ENCODE peak calls at places on chromosome 6, in four cellular contexts. X is HFF-Myc, L is lung, P is AG04450. V is an unnamed sample.

GRCh38 chr6:31397901-31398300 is 5.5 kb upstream of the MICA start:
- DNase-seq in X (no peak), L (no peak), P (no peak), V (no peak)

GRCh38 chr6:40556023-40556422 is 31.1 kb downstream of the LRFN2 start:
- DNase-seq in X (no peak), L (no peak), P (no peak), V (no peak)

GRCh38 chr6:111841822-111842221 is 31.4 kb downstream of the FYN start:
- DNase-seq in X (no peak), L (no peak), P (no peak), V (peak; percentile 40)

GRCh38 chr6:162217811-162218450 is 509.6 kb downstream of the PRKN start:
- DNase-seq in X (no peak), L (no peak), P (no peak), V (no peak)

GRCh38 chr6:79134699-79135474 is 56.8 kb upstream of the PHIP start:
- DNase-seq in X (no peak), L (no peak), P (no peak), V (peak; percentile 5)

GRCh38 chr6:107709341-107709740 is 114.8 kb downstream of the SCML4 start:
- DNase-seq in X (no peak), L (no peak), P (no peak), V (no peak)

GRCh38 chr6:103002282-103002681 is 1608.8 kb downstream of the GRIK2 start:
- DNase-seq in X (no peak), L (no peak), P (no peak), V (peak; percentile 68)

GRCh38 chr6:167087857-167088256 is 35.0 kb upstream of the CCR6 start:
- DNase-seq in X (no peak), L (no peak), P (no peak), V (no peak)

GRCh38 chr6:113120577-113121285 is 736.4 kb upstream of the MARCKS start:
- DNase-seq in X (peak; percentile 79), L (no peak), P (no peak), V (peak; percentile 74)

GRCh38 chr6:155061381-155061780 is 66.3 kb downstream of the TIAM2 start:
- DNase-seq in X (no peak), L (no peak), P (no peak), V (no peak)

GRCh38 chr6:158783851-158784250 is 35.3 kb downstream of the EZR start:
- DNase-seq in X (no peak), L (no peak), P (no peak), V (no peak)

GRCh38 chr6:55033021-55033546 is 141.2 kb upstream of the HCRTR2 start:
- DNase-seq in X (no peak), L (no peak), P (no peak), V (no peak)

GRCh38 chr6:43101497-43101896 is 25.4 kb downstream of the PTK7 start:
- DNase-seq in X (no peak), L (no peak), P (no peak), V (no peak)

GRCh38 chr6:47132724-47133123 is 90.6 kb upstream of the ADGRF1 start:
- DNase-seq in X (no peak), L (no peak), P (no peak), V (no peak)

GRCh38 chr6:86715676-86716075 is 221.7 kb upstream of the HTR1E start:
- DNase-seq in X (no peak), L (no peak), P (no peak), V (peak; percentile 84)

GRCh38 chr6:116268589-116269293 is 11.0 kb downstream of the TSPYL1 start:
- DNase-seq in X (peak; percentile 93), L (no peak), P (peak; percentile 65), V (peak; percentile 81)

GRCh38 chr6:10297825-10298224 is 117.0 kb downstream of the TFAP2A start:
- DNase-seq in X (no peak), L (no peak), P (no peak), V (peak; percentile 52)

GRCh38 chr6:46490425-46491200 is 636 bp downstream of the RCAN2 start:
- DNase-seq in X (no peak), L (no peak), P (no peak), V (no peak)

GRCh38 chr6:81985191-81985590 is 232.7 kb upstream of the TENT5A start:
- DNase-seq in X (no peak), L (no peak), P (no peak), V (no peak)

GRCh38 chr6:12751694-12752304 is 35.2 kb downstream of the PHACTR1 start:
- DNase-seq in X (peak; percentile 29), L (peak; percentile 34), P (no peak), V (peak; percentile 70)

GRCh38 chr6:161748535-161749386 is 474.9 kb upstream of the AGPAT4 start:
- DNase-seq in X (no peak), L (no peak), P (no peak), V (peak; percentile 1)

GRCh38 chr6:2634151-2634964 is 116.4 kb downstream of the MYLK4 start:
- DNase-seq in X (peak; percentile 66), L (peak; percentile 84), P (peak; percentile 59), V (peak; percentile 84)

GRCh38 chr6:71107935-71108420 is 151.1 kb upstream of the B3GAT2 start:
- DNase-seq in X (no peak), L (no peak), P (peak; percentile 18), V (peak; percentile 78)

GRCh38 chr6:113719545-113719944 is 137.6 kb upstream of the MARCKS start:
- DNase-seq in X (no peak), L (no peak), P (no peak), V (peak; percentile 70)

GRCh38 chr6:136103763-136104311 is 146.3 kb downstream of the MTFR2 start:
- DNase-seq in X (no peak), L (no peak), P (no peak), V (no peak)

GRCh38 chr6:148565931-148566663 is 180.7 kb upstream of the UST start:
- DNase-seq in X (no peak), L (no peak), P (peak; percentile 75), V (peak; percentile 69)

GRCh38 chr6:43699564-43700186 is 12.1 kb upstream of the MRPS18A start:
- DNase-seq in X (no peak), L (no peak), P (no peak), V (peak; percentile 81)

DNA sequence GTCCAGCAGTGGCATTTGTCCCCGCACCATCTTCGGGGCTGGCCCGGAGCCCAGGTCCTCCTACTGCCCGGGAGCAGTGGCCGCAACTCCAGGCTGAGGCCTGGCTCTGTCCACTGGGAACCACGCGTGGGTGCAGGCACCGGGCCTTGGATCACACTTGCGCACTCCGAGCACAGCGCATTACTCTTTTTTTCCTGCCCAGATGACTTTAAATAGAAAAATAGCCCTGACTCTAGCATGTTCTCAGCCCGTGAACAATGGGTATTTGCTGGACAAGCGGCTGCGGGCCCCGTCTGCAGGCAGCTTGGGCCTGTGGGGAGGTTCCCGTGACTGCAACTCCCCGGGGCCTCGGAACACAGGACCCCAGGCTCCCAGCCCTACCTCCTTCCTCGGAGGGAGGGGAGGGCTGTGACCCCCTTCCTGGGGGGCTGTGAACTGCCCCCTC is 162.2 kb downstream of the TBXT start:
- DNase-seq in X (no peak), L (no peak), P (no peak), V (no peak)
- H3K4me3 ChIP-seq in X (no peak overlapping the region), L (no peak overlapping the region), P (peak overlapping the region; percentile 35), V (no peak overlapping the region)

GRCh38 chr6:89242574-89243330 is 25.6 kb upstream of the GABRR1 start:
- DNase-seq in X (peak; percentile 32), L (no peak), P (peak; percentile 34), V (peak; percentile 63)
- TF ChIP-seq CTCF in X (peak; percentile 26), L (peak; percentile 22), P (peak; percentile 70), V (peak; percentile 66)

GRCh38 chr6:151241853-151242252 is 2.1 kb downstream of the AKAP12 start:
- DNase-seq in X (no peak), L (no peak), P (no peak), V (no peak)

GRCh38 chr6:151239603-151240035 is at the start of gene AKAP12:
- DNase-seq in X (no peak), L (no peak), P (peak; percentile 23), V (peak; percentile 15)

GRCh38 chr6:151240861-151241642 is 1.3 kb downstream of the AKAP12 start:
- DNase-seq in X (peak; percentile 4), L (peak; percentile 41), P (peak; percentile 13), V (peak; percentile 73)

GRCh38 chr6:151240036-151240685 is 394 bp downstream of the AKAP12 start:
- DNase-seq in X (peak; percentile 32), L (peak; percentile 51), P (no peak), V (peak; percentile 29)

GRCh38 chr6:151242420-151242841 is 2.7 kb downstream of the AKAP12 start:
- DNase-seq in X (no peak), L (no peak), P (no peak), V (no peak)
- H3K4me3 ChIP-seq in X (no peak overlapping the region), L (peak overlapping the region; percentile 24), P (no peak overlapping the region), V (no peak overlapping the region)

DNA sequence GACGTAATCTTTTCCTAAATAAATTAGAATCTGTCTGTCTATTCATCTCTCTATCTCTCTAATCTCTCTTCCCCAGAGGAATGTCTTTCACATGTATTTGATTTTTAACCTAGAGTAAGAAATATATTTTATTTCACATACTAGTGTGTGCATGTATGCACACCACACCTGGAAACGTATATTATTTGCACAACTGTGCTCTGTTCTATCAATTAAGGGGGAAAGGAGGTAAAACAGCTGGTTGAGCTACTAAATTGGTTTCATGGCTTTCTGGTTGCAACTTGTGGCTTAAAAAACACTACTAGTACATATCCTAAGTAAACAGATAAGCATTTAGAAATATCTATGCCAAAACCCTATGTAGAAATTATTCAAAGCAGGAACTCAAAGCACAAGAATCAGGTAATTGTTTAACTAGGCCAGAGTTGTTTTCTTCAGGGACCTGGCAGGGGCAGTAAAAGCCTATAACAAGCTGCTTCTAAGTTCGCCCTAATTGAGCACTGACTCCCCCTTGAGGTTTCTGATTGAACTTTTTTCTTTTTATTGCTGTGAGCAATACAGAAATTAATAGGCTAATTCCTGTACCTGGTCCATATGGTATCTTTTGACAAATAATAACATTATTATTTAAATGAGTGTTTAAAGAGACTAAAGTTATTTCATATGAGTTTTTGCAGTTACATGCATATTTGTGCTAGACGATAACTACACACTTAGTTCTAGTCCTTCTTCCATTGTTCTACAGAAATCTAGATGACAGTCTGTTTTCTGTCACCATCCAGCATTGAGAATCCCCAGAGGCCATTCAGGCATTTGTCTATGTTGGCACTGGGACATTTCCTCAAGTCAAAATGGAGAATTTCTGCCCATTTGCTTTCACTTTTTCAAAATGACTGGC is 88.6 kb downstream of the MCHR2 start:
- DNase-seq in X (peak; percentile 61), L (no peak), P (no peak), V (peak; percentile 67)
- TF ChIP-seq CTCF in X (peak; percentile 70), L (no peak), P (peak; percentile 74), V (peak; percentile 75)

GRCh38 chr6:133315811-133316210 is 74.7 kb downstream of the EYA4 start:
- DNase-seq in X (no peak), L (no peak), P (no peak), V (no peak)

GRCh38 chr6:133314951-133315350 is 73.8 kb downstream of the EYA4 start:
- DNase-seq in X (no peak), L (no peak), P (no peak), V (no peak)

GRCh38 chr6:133309579-133309978 is 68.4 kb downstream of the EYA4 start:
- DNase-seq in X (no peak), L (no peak), P (no peak), V (peak; percentile 4)

GRCh38 chr6:133313068-133313467 is 71.9 kb downstream of the EYA4 start:
- DNase-seq in X (no peak), L (no peak), P (no peak), V (no peak)

DNA sequence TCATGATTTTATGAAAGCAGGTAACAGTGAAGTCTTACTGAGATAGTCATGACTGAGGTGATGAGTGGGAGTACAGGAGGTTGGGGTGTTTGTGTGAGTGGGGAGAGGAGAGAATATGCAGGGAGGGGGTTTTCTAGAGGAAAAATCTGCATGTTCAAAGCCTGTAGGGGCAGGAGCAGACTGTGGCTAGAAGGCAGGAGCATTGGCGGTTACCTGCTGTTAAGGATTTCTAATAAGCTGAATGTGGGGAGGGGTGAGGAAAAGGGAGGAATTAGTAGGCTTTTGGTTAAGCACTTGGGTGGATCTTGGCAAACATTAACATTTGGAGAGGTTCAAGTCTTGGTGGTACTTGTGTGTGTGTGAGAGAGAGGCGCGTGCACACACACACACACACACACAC is 70.8 kb downstream of the EYA4 start:
- DNase-seq in X (no peak), L (no peak), P (no peak), V (no peak)
- H3K4me3 ChIP-seq in X (no peak overlapping the region), L (no peak overlapping the region), P (no peak overlapping the region), V (no peak overlapping the region)